ENCODE peak calls at places on chromosome 21, in five cellular contexts. P, W, V, O and S are unnamed samples.

GRCh38 chr21:41465176-41465781 is 39.2 kb downstream of the MX1 start:
- DNase-seq in W (no peak), P (no peak), O (no peak), V (no peak), S (no peak)

GRCh38 chr21:45110873-45111624 is 36.7 kb downstream of the ADARB1 start:
- DNase-seq in V (no peak), W (no peak), P (no peak), O (no peak), S (no peak)

GRCh38 chr21:18529253-18529652 is 125.7 kb upstream of the TMPRSS15 start:
- DNase-seq in V (peak; percentile 89), O (peak; percentile 0), P (no peak), W (no peak), S (no peak)

GRCh38 chr21:41674433-41674832 is 92.4 kb downstream of the RIPK4 start:
- DNase-seq in V (no peak), P (no peak), W (no peak), O (no peak), S (no peak)

GRCh38 chr21:15009964-15010363 is 54.8 kb downstream of the NRIP1 start:
- DNase-seq in O (peak; percentile 65), W (no peak), V (no peak), P (no peak), S (no peak)

GRCh38 chr21:44392916-44393315 is 39.5 kb downstream of the TRPM2 start:
- DNase-seq in O (no peak), V (peak; percentile 75), P (no peak), W (no peak), S (peak; percentile 51)

GRCh38 chr21:17611414-17612022 is 1.2 kb downstream of the BTG3 start:
- DNase-seq in P (peak; percentile 80), V (peak; percentile 69), W (peak; percentile 81), O (peak; percentile 97), S (peak; percentile 79)

GRCh38 chr21:46550511-46550941 is 54.4 kb downstream of the S100B start:
- DNase-seq in V (no peak), P (no peak), W (no peak), O (no peak), S (no peak)

GRCh38 chr21:46149205-46149901 is 6.0 kb downstream of the FTCD start:
- DNase-seq in O (no peak), V (no peak), W (no peak), P (no peak), S (no peak)

GRCh38 chr21:23977971-23978370 is 1629.3 kb downstream of the MRPL39 start:
- DNase-seq in P (no peak), W (no peak), V (no peak), O (no peak), S (no peak)

GRCh38 chr21:15793109-15793508 is 63.3 kb downstream of the USP25 start:
- DNase-seq in P (no peak), W (no peak), V (no peak), O (no peak), S (no peak)

GRCh38 chr21:29571949-29572348 is 273.2 kb downstream of the BACH1 start:
- DNase-seq in W (no peak), O (no peak), P (peak; percentile 2), V (no peak), S (no peak)

GRCh38 chr21:46157396-46157986 is 2.1 kb upstream of the FTCD start:
- DNase-seq in O (no peak), W (no peak), P (no peak), V (no peak), S (no peak)

GRCh38 chr21:26490771-26491170 is 82.3 kb downstream of the CYYR1 start:
- DNase-seq in W (no peak), V (peak; percentile 24), O (peak; percentile 43), P (peak; percentile 62), S (peak; percentile 54)

DNA sequence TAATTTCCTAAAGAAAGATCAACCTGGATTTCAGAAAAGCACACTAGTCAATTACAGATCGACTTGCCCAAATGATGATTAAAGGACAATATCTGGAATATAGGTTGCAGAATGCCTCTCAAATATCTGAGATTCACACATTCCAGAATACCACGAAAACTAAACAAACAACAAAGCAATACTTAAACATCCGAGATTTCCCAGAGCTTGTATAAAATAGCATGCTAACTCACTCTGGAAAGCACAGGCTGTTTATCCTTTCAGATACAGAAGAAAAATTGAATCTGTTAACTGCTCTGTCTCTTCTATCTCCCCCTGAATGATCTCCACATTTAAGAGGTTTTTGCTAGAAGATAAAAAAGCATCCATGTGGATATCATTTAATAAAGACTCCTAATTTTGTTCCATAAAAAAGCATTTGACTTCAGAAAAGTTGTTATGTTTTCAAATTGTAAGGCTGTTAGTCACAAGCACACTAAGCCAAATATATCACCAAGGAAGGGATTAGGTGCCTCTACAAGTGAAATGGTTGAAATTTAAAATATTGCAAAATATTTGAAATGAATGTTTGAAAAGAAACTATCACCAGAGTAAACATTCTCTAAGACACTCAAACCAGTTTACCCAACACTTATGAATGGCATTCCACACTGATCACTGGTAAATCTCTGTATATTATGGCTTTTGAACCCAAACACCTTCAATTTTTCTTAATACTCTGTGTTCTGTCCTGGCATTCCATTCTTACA is 865.1 kb upstream of the ADAMTS5 start:
- DNase-seq in W (no peak), O (peak; percentile 44), P (no peak), V (no peak), S (no peak)
- H3K4me2 ChIP-seq in W (no peak overlapping the region), O (peak overlapping the region; percentile 55), P (no peak overlapping the region), V (no peak overlapping the region), S (no peak overlapping the region)

GRCh38 chr21:31354122-31354521 is 10.1 kb upstream of the TIAM1 start:
- DNase-seq in P (peak; percentile 22), V (peak; percentile 79), O (peak; percentile 27), W (no peak), S (no peak)

GRCh38 chr21:31358148-31358547 is 14.1 kb upstream of the TIAM1 start:
- DNase-seq in P (no peak), V (no peak), W (no peak), O (no peak), S (no peak)

GRCh38 chr21:31351973-31352372 is 7.9 kb upstream of the TIAM1 start:
- DNase-seq in W (no peak), P (no peak), O (peak; percentile 40), V (peak; percentile 52), S (no peak)

GRCh38 chr21:31352841-31353240 is 8.8 kb upstream of the TIAM1 start:
- DNase-seq in P (no peak), O (no peak), W (no peak), V (no peak), S (no peak)

GRCh38 chr21:31354604-31355443 is 10.8 kb upstream of the TIAM1 start:
- DNase-seq in V (peak; percentile 99), W (no peak), O (peak; percentile 94), P (peak; percentile 25), S (no peak)
- H3F3A ChIP-seq in V (peaks cover 14% of the 10 kb centered on the region), W (no peaks in the 10 kb centered on the region), O (peaks cover 31% of the 10 kb centered on the region), P (no peaks in the 10 kb centered on the region), S (peaks cover 4% of the 10 kb centered on the region)

GRCh38 chr21:43267391-43268085 is 98.7 kb downstream of the CRYAA start:
- DNase-seq in V (no peak), P (no peak), O (no peak), W (no peak), S (no peak)

GRCh38 chr21:43266534-43266933 is 97.7 kb downstream of the CRYAA start:
- DNase-seq in W (no peak), P (no peak), O (peak; percentile 57), V (no peak), S (no peak)

GRCh38 chr21:43268086-43268803 is 99.4 kb downstream of the CRYAA start:
- DNase-seq in O (no peak), W (no peak), P (no peak), V (no peak), S (no peak)

GRCh38 chr21:43262427-43262826 is 93.6 kb downstream of the CRYAA start:
- DNase-seq in V (no peak), O (no peak), P (no peak), W (no peak), S (no peak)
- TF ChIP-seq EZH2 in V (no peak), O (no peak), P (no peak), W (no peak), S (no peak)

DNA sequence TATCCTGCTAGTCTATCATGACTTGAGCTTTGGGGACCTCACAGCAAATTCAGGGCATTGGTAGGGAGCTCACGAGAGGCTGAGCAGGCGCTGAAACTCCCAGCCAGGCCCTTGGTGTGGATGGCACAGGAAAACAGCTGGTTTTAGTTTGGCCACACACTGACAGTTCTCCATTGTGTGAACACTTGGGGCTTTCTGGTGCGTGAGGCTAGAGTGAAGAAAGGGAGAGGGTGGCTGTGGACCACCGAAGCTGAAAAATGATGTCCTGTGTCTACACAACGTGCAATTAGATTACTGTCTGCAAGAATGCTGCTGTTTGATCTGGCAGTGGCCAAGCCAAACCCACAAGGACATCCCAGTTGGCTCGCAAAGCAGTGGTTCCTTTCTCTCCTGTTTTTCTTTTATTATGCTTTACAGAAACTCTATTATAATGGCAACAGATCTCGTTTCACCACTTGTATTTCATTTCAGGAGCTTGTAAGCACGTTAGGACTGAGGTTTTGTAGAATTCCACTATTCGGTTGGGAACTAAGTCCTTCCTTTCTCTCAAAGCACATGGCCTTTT is 58.9 kb downstream of the ERG start:
- DNase-seq in O (peak; percentile 13), W (no peak), V (no peak), P (no peak), S (no peak)
- H3K4me2 ChIP-seq in O (no peak overlapping the region), W (no peak overlapping the region), V (no peak overlapping the region), P (no peak overlapping the region), S (no peak overlapping the region)

DNA sequence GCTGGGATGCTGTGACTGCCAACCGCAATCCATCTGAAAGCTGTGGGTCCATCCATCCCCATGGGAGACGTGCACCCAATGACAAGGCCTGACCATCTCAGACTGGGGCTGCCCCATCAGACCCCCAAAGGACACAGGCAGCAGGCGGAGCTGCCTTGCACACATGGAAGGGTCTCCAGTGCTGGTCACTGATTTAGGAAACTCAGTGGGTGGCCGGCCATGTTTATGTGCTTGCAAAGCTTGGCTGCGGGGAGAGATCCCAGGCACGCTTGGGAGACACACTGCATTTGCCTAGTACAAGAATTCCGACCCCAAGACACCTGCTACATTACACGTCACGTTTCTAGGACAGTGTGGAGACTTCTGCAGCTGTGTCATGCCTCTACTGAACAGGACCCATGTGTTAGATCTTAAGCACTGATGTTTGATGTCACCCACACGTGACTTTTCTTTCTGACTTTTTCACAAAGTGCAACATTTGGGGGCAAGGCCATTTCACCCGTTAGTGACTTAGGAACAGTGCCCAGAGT is 181.4 kb downstream of the CLIC6 start:
- DNase-seq in V (no peak), W (no peak), P (no peak), O (no peak), S (no peak)
- H3F3A ChIP-seq in V (peaks cover 19% of the 10 kb centered on the region), W (peaks cover 17% of the 10 kb centered on the region), P (no peaks in the 10 kb centered on the region), O (peaks cover 86% of the 10 kb centered on the region), S (peaks cover 8% of the 10 kb centered on the region)